ENCODE peak calls at places on chromosomes 6 and 20, in six cellular contexts. D is mesenteric fat pad, H is prostate gland, C is esophagus squamous epithelium, U is colonic mucosa, B is mesothelial cell of epicardium. E is an unnamed sample.

GRCh38 chr6:17883665-17884500 is 103.6 kb downstream of the KIF13A start:
- DNase-seq in C (no peak), U (no peak), B (no peak), D (no peak), H (no peak), E (no peak)

GRCh38 chr20:37990571-37991151 is 42.6 kb downstream of the TTI1 start:
- DNase-seq in C (peak; percentile 39), D (no peak), U (peak; percentile 33), H (peak; percentile 56), B (no peak), E (peak; percentile 56)

GRCh38 chr6:140915001-140915950 is 1217.4 kb upstream of the GJE1 start:
- DNase-seq in D (no peak), H (no peak), B (no peak), C (no peak), U (no peak), E (no peak)

GRCh38 chr6:133568970-133569889 is 319.7 kb upstream of the TCF21 start:
- DNase-seq in U (no peak), H (no peak), C (no peak), D (no peak), B (no peak), E (peak; percentile 33)

GRCh38 chr6:134764741-134765140 is 185.2 kb downstream of the ALDH8A1 start:
- DNase-seq in D (no peak), U (no peak), C (no peak), B (no peak), H (no peak), E (no peak)

GRCh38 chr6:132446136-132446535 is 44.9 kb upstream of the MOXD1 start:
- DNase-seq in U (no peak), H (no peak), C (no peak), D (no peak), B (no peak), E (no peak)

GRCh38 chr6:13807691-13808090 is 6.7 kb downstream of the MCUR1 start:
- DNase-seq in U (no peak), H (no peak), D (no peak), B (no peak), C (no peak), E (no peak)

GRCh38 chr6:21137708-21138358 is 455.7 kb upstream of the SOX4 start:
- DNase-seq in H (no peak), C (no peak), U (no peak), D (no peak), B (no peak), E (no peak)

GRCh38 chr20:11585752-11586352 is 331.8 kb upstream of the BTBD3 start:
- DNase-seq in C (no peak), U (no peak), B (no peak), H (no peak), D (no peak), E (no peak)

E was measured in BE2C.